ENCODE peak calls at places on chromosome 7, in ten cellular contexts. One of them, this sample, is unnamed.

GRCh38 chr7:51847461-51848134 is 531.0 kb upstream of the COBL start:
- DNase-seq in cardiac fibroblast: no peak
- DNase-seq in HL-60: no peak
- DNase-seq in cardiac muscle cell: no peak
- DNase-seq in fibroblast of lung: no peak
- DNase-seq in lower lobe of right lung: no peak
- DNase-seq in IMR-90: no peak
- DNase-seq in psoas muscle: no peak
- DNase-seq in HFF-Myc: no peak
- DNase-seq in dorsolateral prefrontal cortex: no peak
- DNase-seq in this sample: no peak

GRCh38 chr7:102463841-102464576 is 654 bp downstream of the ALKBH4 start:
- DNase-seq in HFF-Myc: no peak
- DNase-seq in psoas muscle: no peak
- DNase-seq in HL-60: no peak
- DNase-seq in fibroblast of lung: no peak
- DNase-seq in lower lobe of right lung: no peak
- DNase-seq in cardiac fibroblast: peak; percentile 24
- DNase-seq in IMR-90: no peak
- DNase-seq in cardiac muscle cell: peak; percentile 25
- DNase-seq in dorsolateral prefrontal cortex: no peak
- DNase-seq in this sample: peak; percentile 23

GRCh38 chr7:145848691-145849090 is 267.9 kb upstream of the CNTNAP2 start:
- DNase-seq in fibroblast of lung: peak; percentile 22
- DNase-seq in IMR-90: no peak
- DNase-seq in lower lobe of right lung: no peak
- DNase-seq in dorsolateral prefrontal cortex: no peak
- DNase-seq in HL-60: no peak
- DNase-seq in psoas muscle: no peak
- DNase-seq in cardiac fibroblast: peak; percentile 6
- DNase-seq in cardiac muscle cell: no peak
- DNase-seq in HFF-Myc: no peak
- DNase-seq in this sample: no peak

GRCh38 chr7:140358024-140358770 is 40.1 kb downstream of the SLC37A3 start:
- DNase-seq in HFF-Myc: no peak
- DNase-seq in HL-60: peak; percentile 14
- DNase-seq in dorsolateral prefrontal cortex: no peak
- DNase-seq in cardiac fibroblast: no peak
- DNase-seq in cardiac muscle cell: no peak
- DNase-seq in lower lobe of right lung: no peak
- DNase-seq in fibroblast of lung: no peak
- DNase-seq in psoas muscle: no peak
- DNase-seq in IMR-90: no peak
- DNase-seq in this sample: no peak

GRCh38 chr7:75971961-75972763 is 22.2 kb downstream of the TMEM120A start:
- DNase-seq in HFF-Myc: no peak
- DNase-seq in psoas muscle: peak; percentile 82
- DNase-seq in IMR-90: no peak
- DNase-seq in HL-60: peak; percentile 87
- DNase-seq in cardiac fibroblast: peak; percentile 19
- DNase-seq in dorsolateral prefrontal cortex: no peak
- DNase-seq in cardiac muscle cell: peak; percentile 67
- DNase-seq in lower lobe of right lung: peak; percentile 75
- DNase-seq in fibroblast of lung: peak; percentile 36
- DNase-seq in this sample: peak; percentile 39

GRCh38 chr7:19754521-19755116 is 18.8 kb downstream of the TMEM196 start:
- DNase-seq in dorsolateral prefrontal cortex: no peak
- DNase-seq in HL-60: no peak
- DNase-seq in IMR-90: peak; percentile 12
- DNase-seq in psoas muscle: no peak
- DNase-seq in cardiac fibroblast: peak; percentile 69
- DNase-seq in fibroblast of lung: peak; percentile 61
- DNase-seq in lower lobe of right lung: no peak
- DNase-seq in cardiac muscle cell: peak; percentile 65
- DNase-seq in HFF-Myc: peak; percentile 12
- DNase-seq in this sample: peak; percentile 42

GRCh38 chr7:72577107-72577506 is 165.0 kb upstream of the CALN1 start:
- DNase-seq in cardiac fibroblast: no peak
- DNase-seq in HFF-Myc: no peak
- DNase-seq in cardiac muscle cell: no peak
- DNase-seq in IMR-90: no peak
- DNase-seq in psoas muscle: no peak
- DNase-seq in lower lobe of right lung: no peak
- DNase-seq in dorsolateral prefrontal cortex: no peak
- DNase-seq in HL-60: no peak
- DNase-seq in fibroblast of lung: no peak
- DNase-seq in this sample: no peak

GRCh38 chr7:131931368-131931767 is 374.9 kb upstream of the PODXL start:
- DNase-seq in IMR-90: peak; percentile 1
- DNase-seq in lower lobe of right lung: no peak
- DNase-seq in dorsolateral prefrontal cortex: no peak
- DNase-seq in fibroblast of lung: no peak
- DNase-seq in psoas muscle: no peak
- DNase-seq in HFF-Myc: no peak
- DNase-seq in cardiac fibroblast: no peak
- DNase-seq in cardiac muscle cell: no peak
- DNase-seq in HL-60: no peak
- DNase-seq in this sample: no peak

GRCh38 chr7:135186841-135187253 is 16.3 kb upstream of the CYREN start:
- DNase-seq in lower lobe of right lung: no peak
- DNase-seq in psoas muscle: no peak
- DNase-seq in dorsolateral prefrontal cortex: no peak
- DNase-seq in HFF-Myc: no peak
- DNase-seq in cardiac fibroblast: no peak
- DNase-seq in fibroblast of lung: no peak
- DNase-seq in HL-60: no peak
- DNase-seq in cardiac muscle cell: no peak
- DNase-seq in IMR-90: no peak
- DNase-seq in this sample: no peak

DNA sequence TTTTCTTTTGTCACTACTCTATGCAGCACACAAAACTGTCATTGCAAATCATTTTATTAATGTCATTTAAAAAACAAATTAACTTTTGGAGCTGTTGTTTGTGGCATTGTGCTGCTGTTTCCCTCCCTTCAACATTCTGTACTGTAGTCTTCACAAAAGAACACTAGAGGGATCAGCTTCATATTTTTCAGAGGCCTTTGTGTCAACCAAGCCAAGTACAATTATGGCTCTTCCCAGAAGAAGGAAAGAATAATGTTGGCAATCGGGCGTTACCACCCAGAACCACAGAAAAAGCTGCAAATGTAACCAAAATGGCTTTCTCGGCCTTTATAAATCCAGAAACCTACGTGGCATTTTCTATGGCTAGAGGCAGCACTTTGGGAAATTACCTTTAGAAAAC is 98.9 kb upstream of the COL1A2 start:
- DNase-seq in dorsolateral prefrontal cortex: no peak
- DNase-seq in fibroblast of lung: peak; percentile 92
- DNase-seq in HFF-Myc: peak; percentile 67
- DNase-seq in IMR-90: peak; percentile 85
- DNase-seq in HL-60: no peak
- DNase-seq in lower lobe of right lung: no peak
- DNase-seq in psoas muscle: no peak
- DNase-seq in cardiac muscle cell: peak; percentile 91
- DNase-seq in cardiac fibroblast: peak; percentile 92
- DNase-seq in this sample: peak; percentile 91
- H3K4me3 ChIP-seq in dorsolateral prefrontal cortex: no peak overlapping the region
- H3K4me3 ChIP-seq in fibroblast of lung: no peak overlapping the region
- H3K4me3 ChIP-seq in HFF-Myc: no peak overlapping the region
- H3K4me3 ChIP-seq in IMR-90: peak overlapping the region; percentile 24
- H3K4me3 ChIP-seq in HL-60: no peak overlapping the region
- H3K4me3 ChIP-seq in lower lobe of right lung: peak overlapping the region; percentile 2
- H3K4me3 ChIP-seq in psoas muscle: no peak overlapping the region
- H3K4me3 ChIP-seq in cardiac muscle cell: no peak overlapping the region
- H3K4me3 ChIP-seq in cardiac fibroblast: peak overlapping the region; percentile 37
- H3K4me3 ChIP-seq in this sample: peak overlapping the region; percentile 63

DNA sequence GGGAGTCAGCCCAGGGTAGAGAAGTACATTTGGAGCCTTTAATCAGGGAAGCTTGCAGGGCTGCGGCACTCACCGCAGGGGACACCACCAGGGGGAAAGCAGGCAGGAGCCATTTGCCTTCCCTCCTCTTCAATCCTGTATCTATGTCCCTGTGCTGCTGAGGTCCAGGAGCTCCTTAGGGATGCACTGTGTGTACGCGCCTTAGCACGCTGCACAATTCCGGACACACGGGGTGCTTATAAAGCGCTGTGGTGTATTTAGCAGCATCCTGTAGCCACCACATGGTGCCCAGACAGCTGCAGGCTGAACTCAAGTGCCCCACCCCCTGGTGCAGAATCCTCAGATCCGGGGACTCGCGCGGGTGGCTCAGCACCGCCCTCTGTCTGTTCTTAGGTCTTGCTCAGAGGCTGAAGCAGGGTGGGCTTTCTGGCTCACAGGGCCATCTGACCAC is 421.4 kb downstream of the SDK1 start:
- DNase-seq in dorsolateral prefrontal cortex: peak; percentile 56
- DNase-seq in psoas muscle: no peak
- DNase-seq in lower lobe of right lung: no peak
- DNase-seq in HFF-Myc: no peak
- DNase-seq in IMR-90: peak; percentile 2
- DNase-seq in cardiac fibroblast: peak; percentile 44
- DNase-seq in cardiac muscle cell: peak; percentile 2
- DNase-seq in fibroblast of lung: peak; percentile 21
- DNase-seq in HL-60: no peak
- DNase-seq in this sample: no peak
- TF ChIP-seq CTCF in dorsolateral prefrontal cortex: peak; percentile 38
- TF ChIP-seq CTCF in psoas muscle: no peak
- TF ChIP-seq CTCF in lower lobe of right lung: no peak
- TF ChIP-seq CTCF in HFF-Myc: no peak
- TF ChIP-seq CTCF in IMR-90: no peak
- TF ChIP-seq CTCF in cardiac fibroblast: peak; percentile 44
- TF ChIP-seq CTCF in cardiac muscle cell: peak; percentile 9
- TF ChIP-seq CTCF in fibroblast of lung: peak; percentile 34
- TF ChIP-seq CTCF in HL-60: no peak
- TF ChIP-seq CTCF in this sample: no peak

GRCh38 chr7:106589495-106589879 is 71.5 kb downstream of the CCDC71L start:
- DNase-seq in cardiac muscle cell: no peak
- DNase-seq in HL-60: no peak
- DNase-seq in dorsolateral prefrontal cortex: no peak
- DNase-seq in HFF-Myc: no peak
- DNase-seq in IMR-90: no peak
- DNase-seq in psoas muscle: no peak
- DNase-seq in fibroblast of lung: no peak
- DNase-seq in lower lobe of right lung: no peak
- DNase-seq in cardiac fibroblast: no peak
- DNase-seq in this sample: no peak

GRCh38 chr7:106591146-106591545 is 69.8 kb downstream of the CCDC71L start:
- DNase-seq in cardiac muscle cell: no peak
- DNase-seq in cardiac fibroblast: no peak
- DNase-seq in dorsolateral prefrontal cortex: no peak
- DNase-seq in lower lobe of right lung: no peak
- DNase-seq in HL-60: no peak
- DNase-seq in HFF-Myc: no peak
- DNase-seq in psoas muscle: no peak
- DNase-seq in fibroblast of lung: no peak
- DNase-seq in IMR-90: no peak
- DNase-seq in this sample: no peak

GRCh38 chr7:106592282-106593027 is 68.5 kb downstream of the CCDC71L start:
- DNase-seq in IMR-90: no peak
- DNase-seq in cardiac muscle cell: no peak
- DNase-seq in lower lobe of right lung: no peak
- DNase-seq in cardiac fibroblast: no peak
- DNase-seq in HL-60: no peak
- DNase-seq in dorsolateral prefrontal cortex: no peak
- DNase-seq in psoas muscle: no peak
- DNase-seq in fibroblast of lung: no peak
- DNase-seq in HFF-Myc: no peak
- DNase-seq in this sample: no peak

GRCh38 chr7:106588576-106589494 is 72.1 kb downstream of the CCDC71L start:
- DNase-seq in HFF-Myc: no peak
- DNase-seq in cardiac muscle cell: no peak
- DNase-seq in lower lobe of right lung: no peak
- DNase-seq in HL-60: no peak
- DNase-seq in IMR-90: no peak
- DNase-seq in cardiac fibroblast: no peak
- DNase-seq in dorsolateral prefrontal cortex: no peak
- DNase-seq in fibroblast of lung: no peak
- DNase-seq in psoas muscle: no peak
- DNase-seq in this sample: no peak

DNA sequence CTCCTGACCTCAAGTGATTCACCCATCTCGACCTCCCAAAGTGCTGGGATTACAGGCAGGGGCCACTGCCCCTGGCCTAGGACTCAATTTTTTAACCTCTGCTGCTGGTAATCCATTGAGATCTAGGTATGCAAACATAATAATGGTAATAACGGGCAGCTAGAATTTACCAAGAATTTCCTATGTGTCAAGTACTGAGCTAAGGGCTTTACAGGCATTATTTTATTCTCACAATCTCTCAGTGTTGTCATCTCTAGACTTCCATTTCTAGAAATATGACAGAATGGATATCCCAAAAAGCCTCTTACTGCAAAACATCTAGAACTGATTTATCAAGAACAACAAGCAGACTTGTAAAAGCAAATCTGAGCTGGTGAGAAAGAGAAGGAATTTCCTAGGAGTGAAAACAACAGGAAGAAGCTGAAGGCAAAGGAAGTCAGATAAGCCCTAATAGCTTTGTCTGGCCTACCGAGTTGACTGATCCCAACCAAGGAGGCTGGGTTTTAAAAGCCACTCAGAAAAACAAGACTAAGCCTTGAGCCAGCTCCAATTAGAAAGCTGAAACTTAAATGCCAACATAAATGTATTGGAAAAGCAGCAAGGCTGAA is 70.6 kb downstream of the CCDC71L start:
- DNase-seq in dorsolateral prefrontal cortex: no peak
- DNase-seq in psoas muscle: no peak
- DNase-seq in HL-60: no peak
- DNase-seq in fibroblast of lung: no peak
- DNase-seq in cardiac muscle cell: peak; percentile 77
- DNase-seq in HFF-Myc: no peak
- DNase-seq in IMR-90: no peak
- DNase-seq in lower lobe of right lung: no peak
- DNase-seq in cardiac fibroblast: no peak
- DNase-seq in this sample: no peak
- H3K4me3 ChIP-seq in dorsolateral prefrontal cortex: no peak overlapping the region
- H3K4me3 ChIP-seq in psoas muscle: no peak overlapping the region
- H3K4me3 ChIP-seq in HL-60: no peak overlapping the region
- H3K4me3 ChIP-seq in fibroblast of lung: no peak overlapping the region
- H3K4me3 ChIP-seq in cardiac muscle cell: no peak overlapping the region
- H3K4me3 ChIP-seq in HFF-Myc: no peak overlapping the region
- H3K4me3 ChIP-seq in IMR-90: no peak overlapping the region
- H3K4me3 ChIP-seq in lower lobe of right lung: no peak overlapping the region
- H3K4me3 ChIP-seq in cardiac fibroblast: no peak overlapping the region
- H3K4me3 ChIP-seq in this sample: no peak overlapping the region

GRCh38 chr7:31724696-31725095 is 37.7 kb downstream of the PPP1R17 start:
- DNase-seq in dorsolateral prefrontal cortex: no peak
- DNase-seq in lower lobe of right lung: no peak
- DNase-seq in HFF-Myc: no peak
- DNase-seq in HL-60: no peak
- DNase-seq in fibroblast of lung: no peak
- DNase-seq in psoas muscle: no peak
- DNase-seq in IMR-90: no peak
- DNase-seq in cardiac muscle cell: peak; percentile 34
- DNase-seq in cardiac fibroblast: peak; percentile 29
- DNase-seq in this sample: peak; percentile 5

GRCh38 chr7:31734456-31734855 is 47.4 kb downstream of the PPP1R17 start:
- DNase-seq in cardiac muscle cell: no peak
- DNase-seq in cardiac fibroblast: no peak
- DNase-seq in fibroblast of lung: no peak
- DNase-seq in HFF-Myc: no peak
- DNase-seq in psoas muscle: no peak
- DNase-seq in lower lobe of right lung: no peak
- DNase-seq in dorsolateral prefrontal cortex: no peak
- DNase-seq in IMR-90: peak; percentile 23
- DNase-seq in HL-60: no peak
- DNase-seq in this sample: peak; percentile 56

GRCh38 chr7:31729195-31729804 is 42.3 kb downstream of the PPP1R17 start:
- DNase-seq in IMR-90: no peak
- DNase-seq in fibroblast of lung: no peak
- DNase-seq in HL-60: no peak
- DNase-seq in psoas muscle: no peak
- DNase-seq in cardiac muscle cell: no peak
- DNase-seq in lower lobe of right lung: no peak
- DNase-seq in HFF-Myc: no peak
- DNase-seq in dorsolateral prefrontal cortex: no peak
- DNase-seq in cardiac fibroblast: no peak
- DNase-seq in this sample: no peak
- TF ChIP-seq CTCF in IMR-90: no peak
- TF ChIP-seq CTCF in fibroblast of lung: no peak
- TF ChIP-seq CTCF in HL-60: no peak
- TF ChIP-seq CTCF in psoas muscle: no peak
- TF ChIP-seq CTCF in cardiac muscle cell: no peak
- TF ChIP-seq CTCF in lower lobe of right lung: no peak
- TF ChIP-seq CTCF in HFF-Myc: no peak
- TF ChIP-seq CTCF in dorsolateral prefrontal cortex: no peak
- TF ChIP-seq CTCF in cardiac fibroblast: no peak
- TF ChIP-seq CTCF in this sample: peak; percentile 2

This sample was measured in AG10803.